ENCODE peak calls at places on chromosomes 11 and 22, in eight cellular contexts. One of them, this sample, is unnamed. For H3K4me1, the result is how much of the 10 kb centered on the place peaks cover.

GRCh38 chr11:66725114-66725513 is 3.9 kb downstream of the SPTBN2 start:
- DNase-seq in right cardiac atrium: no peak
- DNase-seq in CD4-positive, alpha-beta memory T cell: no peak
- DNase-seq in heart left ventricle: no peak
- DNase-seq in tibial nerve: no peak
- DNase-seq in right lobe of liver: peak
- DNase-seq in mesenchymal stem cell: no peak
- DNase-seq in fibroblast of lung: no peak
- DNase-seq in this sample: no peak

GRCh38 chr22:41479671-41480396 is 10.9 kb downstream of the ACO2 start:
- DNase-seq in fibroblast of lung: peak
- DNase-seq in mesenchymal stem cell: peak
- DNase-seq in CD4-positive, alpha-beta memory T cell: no peak
- DNase-seq in heart left ventricle: no peak
- DNase-seq in right lobe of liver: no peak
- DNase-seq in tibial nerve: no peak
- DNase-seq in right cardiac atrium: no peak
- DNase-seq in this sample: no peak

GRCh38 chr11:130625907-130626306 is 177.5 kb downstream of the ADAMTS15 start:
- DNase-seq in heart left ventricle: no peak
- DNase-seq in mesenchymal stem cell: no peak
- DNase-seq in CD4-positive, alpha-beta memory T cell: no peak
- DNase-seq in right cardiac atrium: no peak
- DNase-seq in fibroblast of lung: no peak
- DNase-seq in right lobe of liver: no peak
- DNase-seq in tibial nerve: no peak
- DNase-seq in this sample: no peak

GRCh38 chr22:20551805-20552449 is 44.5 kb downstream of the MED15 start:
- DNase-seq in CD4-positive, alpha-beta memory T cell: peak
- DNase-seq in fibroblast of lung: no peak
- DNase-seq in right cardiac atrium: peak
- DNase-seq in mesenchymal stem cell: no peak
- DNase-seq in heart left ventricle: peak
- DNase-seq in tibial nerve: no peak
- DNase-seq in right lobe of liver: no peak
- DNase-seq in this sample: no peak

GRCh38 chr11:64639885-64640284 is 48.9 kb downstream of the SLC22A12 start:
- DNase-seq in tibial nerve: no peak
- DNase-seq in right lobe of liver: no peak
- DNase-seq in mesenchymal stem cell: no peak
- DNase-seq in CD4-positive, alpha-beta memory T cell: no peak
- DNase-seq in heart left ventricle: no peak
- DNase-seq in fibroblast of lung: no peak
- DNase-seq in right cardiac atrium: no peak
- DNase-seq in this sample: no peak

GRCh38 chr11:3947084-3947483 is 91.6 kb downstream of the STIM1 start:
- DNase-seq in right lobe of liver: no peak
- DNase-seq in right cardiac atrium: peak
- DNase-seq in CD4-positive, alpha-beta memory T cell: peak
- DNase-seq in heart left ventricle: peak
- DNase-seq in fibroblast of lung: peak
- DNase-seq in tibial nerve: peak
- DNase-seq in mesenchymal stem cell: peak
- DNase-seq in this sample: no peak

GRCh38 chr11:6817668-6818067 is 18.2 kb upstream of the OR6A2 start:
- DNase-seq in tibial nerve: no peak
- DNase-seq in right cardiac atrium: no peak
- DNase-seq in mesenchymal stem cell: no peak
- DNase-seq in fibroblast of lung: no peak
- DNase-seq in CD4-positive, alpha-beta memory T cell: no peak
- DNase-seq in right lobe of liver: no peak
- DNase-seq in heart left ventricle: no peak
- DNase-seq in this sample: no peak

GRCh38 chr22:40894417-40894816 is 32.5 kb upstream of the DNAJB7 start:
- DNase-seq in fibroblast of lung: no peak
- DNase-seq in heart left ventricle: peak
- DNase-seq in tibial nerve: no peak
- DNase-seq in mesenchymal stem cell: no peak
- DNase-seq in CD4-positive, alpha-beta memory T cell: no peak
- DNase-seq in right cardiac atrium: no peak
- DNase-seq in right lobe of liver: no peak
- DNase-seq in this sample: no peak

GRCh38 chr11:76161261-76161961 is 44.9 kb downstream of the WNT11 start:
- DNase-seq in CD4-positive, alpha-beta memory T cell: no peak
- DNase-seq in tibial nerve: no peak
- DNase-seq in fibroblast of lung: no peak
- DNase-seq in mesenchymal stem cell: no peak
- DNase-seq in right cardiac atrium: peak
- DNase-seq in heart left ventricle: peak
- DNase-seq in right lobe of liver: no peak
- DNase-seq in this sample: peak

GRCh38 chr22:25098445-25099081 is 101.1 kb upstream of the CRYBB3 start:
- DNase-seq in heart left ventricle: no peak
- DNase-seq in right cardiac atrium: no peak
- DNase-seq in fibroblast of lung: no peak
- DNase-seq in mesenchymal stem cell: no peak
- DNase-seq in tibial nerve: no peak
- DNase-seq in right lobe of liver: no peak
- DNase-seq in CD4-positive, alpha-beta memory T cell: no peak
- DNase-seq in this sample: no peak

GRCh38 chr11:80146231-80146630 is 705.4 kb upstream of the TENM4 start:
- DNase-seq in heart left ventricle: no peak
- DNase-seq in tibial nerve: no peak
- DNase-seq in CD4-positive, alpha-beta memory T cell: no peak
- DNase-seq in right cardiac atrium: no peak
- DNase-seq in right lobe of liver: no peak
- DNase-seq in fibroblast of lung: no peak
- DNase-seq in mesenchymal stem cell: peak
- DNase-seq in this sample: no peak

GRCh38 chr22:25754527-25755202 is 12.7 kb downstream of the MYO18B start:
- DNase-seq in fibroblast of lung: peak
- DNase-seq in heart left ventricle: peak
- DNase-seq in right lobe of liver: no peak
- DNase-seq in CD4-positive, alpha-beta memory T cell: no peak
- DNase-seq in right cardiac atrium: peak
- DNase-seq in mesenchymal stem cell: peak
- DNase-seq in tibial nerve: no peak
- DNase-seq in this sample: no peak

GRCh38 chr11:80719292-80719646 is 1278.4 kb upstream of the TENM4 start:
- DNase-seq in heart left ventricle: no peak
- DNase-seq in CD4-positive, alpha-beta memory T cell: no peak
- DNase-seq in tibial nerve: no peak
- DNase-seq in mesenchymal stem cell: no peak
- DNase-seq in right lobe of liver: no peak
- DNase-seq in fibroblast of lung: no peak
- DNase-seq in right cardiac atrium: no peak
- DNase-seq in this sample: no peak

GRCh38 chr22:39220897-39221850 is 23.6 kb downstream of the PDGFB start:
- DNase-seq in CD4-positive, alpha-beta memory T cell: no peak
- DNase-seq in right cardiac atrium: peak
- DNase-seq in fibroblast of lung: peak
- DNase-seq in tibial nerve: no peak
- DNase-seq in mesenchymal stem cell: no peak
- DNase-seq in right lobe of liver: no peak
- DNase-seq in heart left ventricle: no peak
- DNase-seq in this sample: peak

GRCh38 chr22:44646141-44646540 is 55.9 kb upstream of the PRR5 start:
- DNase-seq in right cardiac atrium: no peak
- DNase-seq in tibial nerve: no peak
- DNase-seq in right lobe of liver: no peak
- DNase-seq in mesenchymal stem cell: no peak
- DNase-seq in heart left ventricle: no peak
- DNase-seq in CD4-positive, alpha-beta memory T cell: no peak
- DNase-seq in fibroblast of lung: no peak
- DNase-seq in this sample: peak

GRCh38 chr11:115333951-115334350 is 170.3 kb downstream of the CADM1 start:
- DNase-seq in mesenchymal stem cell: no peak
- DNase-seq in tibial nerve: no peak
- DNase-seq in heart left ventricle: no peak
- DNase-seq in CD4-positive, alpha-beta memory T cell: no peak
- DNase-seq in right cardiac atrium: no peak
- DNase-seq in right lobe of liver: no peak
- DNase-seq in fibroblast of lung: no peak
- DNase-seq in this sample: no peak

DNA sequence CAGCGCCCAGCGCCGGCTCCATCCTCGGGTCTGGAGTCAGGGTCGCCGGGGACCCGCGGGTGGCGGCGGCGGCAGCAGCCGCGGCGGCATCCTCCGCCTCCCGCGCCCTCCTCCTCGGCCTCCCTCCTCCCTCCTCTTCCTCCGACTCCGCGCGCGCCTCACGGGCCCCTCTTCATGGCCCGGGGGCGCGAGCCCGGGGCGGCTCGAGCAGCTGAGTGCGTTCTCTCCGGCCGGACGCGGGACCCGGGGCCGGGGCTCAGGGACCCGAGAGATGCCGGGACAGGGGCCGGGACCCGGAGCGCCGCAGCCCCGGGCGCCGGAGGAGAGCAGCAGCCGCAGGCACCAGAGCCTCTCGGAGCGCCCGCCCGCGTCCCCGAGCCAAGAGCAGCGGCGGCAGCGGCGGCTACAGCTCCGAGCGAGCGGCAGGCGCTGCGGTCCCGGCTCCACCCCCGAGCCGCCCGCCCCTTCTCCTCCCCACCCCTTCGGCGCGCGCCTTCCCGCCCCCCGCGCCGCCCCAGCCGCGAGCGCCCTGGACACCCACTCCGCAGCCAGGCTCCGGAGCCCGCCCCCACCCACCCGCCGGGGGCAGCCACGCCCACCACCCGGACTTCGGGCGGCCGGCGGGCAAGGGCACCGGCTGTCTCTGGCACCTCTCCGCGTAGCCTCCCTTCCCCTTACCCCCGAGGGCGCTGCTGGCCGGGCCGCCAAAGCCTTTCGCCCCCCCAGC is at the start of gene CHST1:
- DNase-seq in fibroblast of lung: no peak
- DNase-seq in CD4-positive, alpha-beta memory T cell: no peak
- DNase-seq in heart left ventricle: peak
- DNase-seq in right lobe of liver: peak
- DNase-seq in tibial nerve: no peak
- DNase-seq in mesenchymal stem cell: peak
- DNase-seq in right cardiac atrium: peak
- DNase-seq in this sample: peak
- H3K4me1 ChIP-seq in fibroblast of lung: under half
- H3K4me1 ChIP-seq in CD4-positive, alpha-beta memory T cell: under half
- H3K4me1 ChIP-seq in heart left ventricle: under half
- H3K4me1 ChIP-seq in right lobe of liver: under half
- H3K4me1 ChIP-seq in tibial nerve: under half
- H3K4me1 ChIP-seq in mesenchymal stem cell: under half
- H3K4me1 ChIP-seq in right cardiac atrium: under half
- H3K4me1 ChIP-seq in this sample: under half

GRCh38 chr11:122098223-122098980 is 17.6 kb downstream of the BLID start:
- DNase-seq in tibial nerve: no peak
- DNase-seq in right lobe of liver: no peak
- DNase-seq in fibroblast of lung: no peak
- DNase-seq in right cardiac atrium: no peak
- DNase-seq in heart left ventricle: no peak
- DNase-seq in CD4-positive, alpha-beta memory T cell: no peak
- DNase-seq in mesenchymal stem cell: no peak
- DNase-seq in this sample: no peak

GRCh38 chr11:122099345-122100045 is 16.5 kb downstream of the BLID start:
- DNase-seq in right lobe of liver: no peak
- DNase-seq in heart left ventricle: no peak
- DNase-seq in right cardiac atrium: no peak
- DNase-seq in fibroblast of lung: peak
- DNase-seq in tibial nerve: no peak
- DNase-seq in mesenchymal stem cell: peak
- DNase-seq in CD4-positive, alpha-beta memory T cell: no peak
- DNase-seq in this sample: no peak

GRCh38 chr11:122101625-122102291 is 14.3 kb downstream of the BLID start:
- DNase-seq in mesenchymal stem cell: peak
- DNase-seq in tibial nerve: peak
- DNase-seq in CD4-positive, alpha-beta memory T cell: no peak
- DNase-seq in heart left ventricle: peak
- DNase-seq in right cardiac atrium: peak
- DNase-seq in fibroblast of lung: peak
- DNase-seq in right lobe of liver: no peak
- DNase-seq in this sample: peak

GRCh38 chr11:122102426-122102825 is 13.6 kb downstream of the BLID start:
- DNase-seq in fibroblast of lung: no peak
- DNase-seq in right cardiac atrium: no peak
- DNase-seq in mesenchymal stem cell: no peak
- DNase-seq in heart left ventricle: no peak
- DNase-seq in CD4-positive, alpha-beta memory T cell: no peak
- DNase-seq in tibial nerve: no peak
- DNase-seq in right lobe of liver: no peak
- DNase-seq in this sample: no peak

DNA sequence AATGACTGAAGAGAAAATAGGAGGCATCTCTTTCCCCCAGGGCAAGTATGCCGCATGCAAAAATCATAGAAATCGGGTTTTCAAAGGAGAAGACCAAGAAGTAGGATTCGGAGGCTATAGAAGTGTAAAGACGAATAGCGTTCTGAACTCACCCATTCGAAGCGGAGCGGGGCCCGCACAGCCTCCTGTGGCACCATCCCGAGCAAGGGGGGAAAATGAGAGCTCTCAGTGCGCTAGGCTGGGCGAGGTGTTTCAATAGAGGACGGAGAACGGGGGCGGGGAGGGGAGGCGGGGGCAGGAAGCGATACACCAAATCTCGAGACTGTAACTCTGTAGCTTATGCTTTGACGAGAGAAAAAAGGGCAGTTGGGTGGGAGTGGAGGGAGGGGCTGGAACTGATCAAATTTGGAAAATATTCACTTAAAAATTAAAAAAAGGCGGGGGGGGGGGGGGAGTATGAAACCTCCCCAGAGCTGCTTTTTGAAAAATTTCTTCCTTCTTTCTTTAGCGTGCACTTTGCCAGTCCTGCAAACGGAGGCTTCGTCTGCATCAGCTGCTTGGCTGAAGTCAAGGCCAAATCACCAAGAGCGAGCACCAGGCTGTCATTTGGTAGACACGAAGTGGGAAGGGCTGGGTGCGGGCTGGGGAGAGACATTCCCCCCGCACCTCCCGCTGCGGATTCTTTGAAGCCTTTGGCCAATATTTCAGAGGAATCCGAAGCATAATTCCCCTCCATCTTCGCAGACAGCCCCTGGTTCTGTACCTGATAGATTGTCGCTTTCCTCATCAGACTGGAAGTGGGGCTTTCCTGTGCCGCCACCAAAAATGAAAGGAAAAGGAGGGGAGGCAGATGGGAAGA is 15.6 kb downstream of the BLID start:
- DNase-seq in heart left ventricle: peak
- DNase-seq in tibial nerve: peak
- DNase-seq in right lobe of liver: no peak
- DNase-seq in fibroblast of lung: peak
- DNase-seq in CD4-positive, alpha-beta memory T cell: no peak
- DNase-seq in right cardiac atrium: peak
- DNase-seq in mesenchymal stem cell: peak
- DNase-seq in this sample: peak
- H3K4me3 ChIP-seq in heart left ventricle: peak
- H3K4me3 ChIP-seq in tibial nerve: peak
- H3K4me3 ChIP-seq in right lobe of liver: no peak
- H3K4me3 ChIP-seq in fibroblast of lung: peak
- H3K4me3 ChIP-seq in CD4-positive, alpha-beta memory T cell: no peak
- H3K4me3 ChIP-seq in right cardiac atrium: peak
- H3K4me3 ChIP-seq in mesenchymal stem cell: peak
- H3K4me3 ChIP-seq in this sample: peak

GRCh38 chr11:118619444-118620205 is 12.2 kb downstream of the PHLDB1 start:
- DNase-seq in right cardiac atrium: peak
- DNase-seq in fibroblast of lung: peak
- DNase-seq in CD4-positive, alpha-beta memory T cell: no peak
- DNase-seq in tibial nerve: peak
- DNase-seq in heart left ventricle: peak
- DNase-seq in right lobe of liver: no peak
- DNase-seq in mesenchymal stem cell: peak
- DNase-seq in this sample: peak
- H3K4me1 ChIP-seq in right cardiac atrium: under half
- H3K4me1 ChIP-seq in fibroblast of lung: half or more
- H3K4me1 ChIP-seq in CD4-positive, alpha-beta memory T cell: under half
- H3K4me1 ChIP-seq in tibial nerve: half or more
- H3K4me1 ChIP-seq in heart left ventricle: half or more
- H3K4me1 ChIP-seq in right lobe of liver: under half
- H3K4me1 ChIP-seq in mesenchymal stem cell: half or more
- H3K4me1 ChIP-seq in this sample: half or more

GRCh38 chr22:28795932-28796856 is 4.2 kb downstream of the XBP1 start:
- DNase-seq in tibial nerve: no peak
- DNase-seq in heart left ventricle: no peak
- DNase-seq in mesenchymal stem cell: no peak
- DNase-seq in right lobe of liver: peak
- DNase-seq in CD4-positive, alpha-beta memory T cell: no peak
- DNase-seq in fibroblast of lung: no peak
- DNase-seq in right cardiac atrium: no peak
- DNase-seq in this sample: peak
- H3K4me3 ChIP-seq in tibial nerve: no peak
- H3K4me3 ChIP-seq in heart left ventricle: no peak
- H3K4me3 ChIP-seq in mesenchymal stem cell: no peak
- H3K4me3 ChIP-seq in right lobe of liver: peak
- H3K4me3 ChIP-seq in CD4-positive, alpha-beta memory T cell: no peak
- H3K4me3 ChIP-seq in fibroblast of lung: no peak
- H3K4me3 ChIP-seq in right cardiac atrium: no peak
- H3K4me3 ChIP-seq in this sample: no peak